ENCODE peak calls at places on chromosome 3, in five cellular contexts. E is spleen, H is T-cell, R is upper lobe of right lung, T is A172. K is an unnamed sample.

GRCh38 chr3:12308517-12308916 is 19.6 kb downstream of the PPARG start:
- DNase-seq in E (no peak), H (no peak), R (no peak), T (peak), K (no peak)

GRCh38 chr3:27861047-27862036 is 139.2 kb upstream of the EOMES start:
- DNase-seq in E (no peak), H (no peak), R (no peak), T (no peak), K (no peak)

GRCh38 chr3:186098740-186099139 is 10.1 kb downstream of the ETV5 start:
- DNase-seq in E (no peak), H (no peak), R (no peak), T (no peak), K (no peak)

GRCh38 chr3:149879872-149880271 is 66.9 kb downstream of the RNF13 start:
- DNase-seq in E (no peak), H (peak), R (peak), T (peak), K (peak)

GRCh38 chr3:194686414-194686815 is 732 bp downstream of the FAM43A start:
- DNase-seq in E (no peak), H (no peak), R (no peak), T (no peak), K (no peak)

GRCh38 chr3:113695426-113695817 is 1.0 kb downstream of the USF3 start:
- DNase-seq in E (no peak), H (no peak), R (no peak), T (no peak), K (no peak)

GRCh38 chr3:112092439-112093179 is 6.4 kb downstream of the C3orf52 start:
- DNase-seq in E (no peak), H (no peak), R (no peak), T (no peak), K (no peak)

GRCh38 chr3:149667576-149667975 is 9.8 kb upstream of the WWTR1 start:
- DNase-seq in E (no peak), H (no peak), R (no peak), T (no peak), K (no peak)

GRCh38 chr3:51953445-51953844 is 1.7 kb upstream of the GPR62 start:
- DNase-seq in E (no peak), H (no peak), R (no peak), T (peak), K (no peak)

GRCh38 chr3:173411288-173412064 is 13.9 kb downstream of the NLGN1 start:
- DNase-seq in E (no peak), H (no peak), R (no peak), T (peak), K (no peak)

GRCh38 chr3:170465935-170466334 is 47.3 kb downstream of the CLDN11 start:
- DNase-seq in E (no peak), H (no peak), R (no peak), T (no peak), K (no peak)

GRCh38 chr3:169748670-169749069 is 16.2 kb downstream of the TERC start:
- DNase-seq in E (no peak), H (no peak), R (no peak), T (no peak), K (no peak)

GRCh38 chr3:186953011-186953487 is 22.7 kb downstream of the ST6GAL1 start:
- DNase-seq in E (no peak), H (no peak), R (no peak), T (peak), K (no peak)

GRCh38 chr3:153956621-153957020 is 164.6 kb upstream of the ARHGEF26 start:
- DNase-seq in E (no peak), H (no peak), R (no peak), T (no peak), K (no peak)

GRCh38 chr3:127849368-127849767 is 27.1 kb upstream of the MGLL start:
- DNase-seq in E (no peak), H (no peak), R (no peak), T (no peak), K (no peak)

GRCh38 chr3:152385761-152386160 is 117.0 kb downstream of the MBNL1 start:
- DNase-seq in E (no peak), H (no peak), R (no peak), T (peak), K (no peak)

GRCh38 chr3:61157414-61157813 is 93.8 kb downstream of the FHIT start:
- DNase-seq in E (no peak), H (no peak), R (no peak), T (no peak), K (no peak)

GRCh38 chr3:37667359-37667758 is 194.3 kb upstream of the CTDSPL start:
- DNase-seq in E (no peak), H (no peak), R (no peak), T (no peak), K (no peak)

GRCh38 chr3:155805204-155805801 is 775 bp downstream of the C3orf33 start:
- DNase-seq in E (no peak), H (no peak), R (peak), T (peak), K (no peak)

GRCh38 chr3:74415731-74416130 is 198.7 kb downstream of the CNTN3 start:
- DNase-seq in E (no peak), H (no peak), R (no peak), T (no peak), K (no peak)

GRCh38 chr3:119084371-119085069 is 49.9 kb upstream of the IGSF11 start:
- DNase-seq in E (no peak), H (no peak), R (peak), T (peak), K (no peak)